ENCODE peak calls at places on chromosomes 6 and 20, in four cellular contexts. L is HFF-Myc, R is lower leg skin, H is fibroblast of pulmonary artery. D is an unnamed sample.

GRCh38 chr6:158837684-158838625 is 18.8 kb upstream of the EZR start:
- DNase-seq in L (no peak), R (no peak), H (peak; percentile 39), D (no peak)

GRCh38 chr6:36755435-36756348 is 58.1 kb downstream of the RAB44 start:
- DNase-seq in L (no peak), R (no peak), H (peak; percentile 70), D (no peak)

GRCh38 chr20:44501448-44501847 is 20.4 kb downstream of the SERINC3 start:
- DNase-seq in L (no peak), R (no peak), H (peak; percentile 94), D (no peak)

GRCh38 chr6:12548526-12548925 is 168.0 kb upstream of the PHACTR1 start:
- DNase-seq in L (no peak), R (no peak), H (peak; percentile 90), D (no peak)

GRCh38 chr6:31901415-31901952 is 402 bp downstream of the ZBTB12 start:
- DNase-seq in L (no peak), R (peak; percentile 49), H (peak; percentile 42), D (no peak)

GRCh38 chr20:34549291-34549928 is 9.1 kb upstream of the MAP1LC3A start:
- DNase-seq in L (no peak), R (no peak), H (peak; percentile 31), D (no peak)

GRCh38 chr6:16243055-16243454 is 4.7 kb downstream of the GMPR start:
- DNase-seq in L (no peak), R (no peak), H (peak; percentile 72), D (no peak)

GRCh38 chr6:109477725-109478124 is 5.3 kb downstream of the ZBTB24 start:
- DNase-seq in L (no peak), R (no peak), H (no peak), D (no peak)

GRCh38 chr6:166636191-166636938 is 9.3 kb upstream of the RPS6KA2 start:
- DNase-seq in L (no peak), R (no peak), H (peak; percentile 25), D (no peak)

GRCh38 chr6:117451607-117452164 is 25.9 kb upstream of the ROS1 start:
- DNase-seq in L (no peak), R (no peak), H (peak; percentile 30), D (no peak)

GRCh38 chr6:108798672-108799355 is 49.4 kb upstream of the ARMC2 start:
- DNase-seq in L (no peak), R (no peak), H (peak; percentile 48), D (no peak)

GRCh38 chr6:116387374-116387773 is 16.6 kb downstream of the DSE start:
- DNase-seq in L (no peak), R (no peak), H (peak; percentile 86), D (no peak)

GRCh38 chr6:1136415-1136774 is 175.5 kb upstream of the FOXQ1 start:
- DNase-seq in L (no peak), R (peak; percentile 74), H (no peak), D (no peak)

GRCh38 chr6:44775121-44775520 is 387.6 kb downstream of the CDC5L start:
- DNase-seq in L (no peak), R (no peak), H (no peak), D (no peak)

GRCh38 chr6:5190467-5190866 is 70.3 kb downstream of the LYRM4 start:
- DNase-seq in L (no peak), R (no peak), H (peak; percentile 99), D (no peak)

GRCh38 chr6:144725731-144726522 is 440.8 kb downstream of the UTRN start:
- DNase-seq in L (no peak), R (no peak), H (no peak), D (no peak)

GRCh38 chr6:17845598-17845997 is 138.9 kb upstream of the NUP153 start:
- DNase-seq in L (no peak), R (no peak), H (no peak), D (no peak)

GRCh38 chr6:17429381-17430061 is 36.1 kb downstream of the CAP2 start:
- DNase-seq in L (no peak), R (no peak), H (no peak), D (no peak)

GRCh38 chr20:6623989-6624388 is 143.5 kb upstream of the BMP2 start:
- DNase-seq in L (no peak), R (no peak), H (no peak), D (no peak)

GRCh38 chr6:137370871-137371633 is 123.1 kb downstream of the OLIG3 start:
- DNase-seq in L (peak; percentile 4), R (no peak), H (no peak), D (no peak)

GRCh38 chr6:40585218-40585617 is 1.9 kb downstream of the LRFN2 start:
- DNase-seq in L (no peak), R (no peak), H (no peak), D (no peak)

GRCh38 chr6:28732052-28732451 is 191.7 kb downstream of the TRIM27 start:
- DNase-seq in L (no peak), R (no peak), H (no peak), D (no peak)

GRCh38 chr20:54025166-54025835 is 45.1 kb downstream of the BCAS1 start:
- DNase-seq in L (no peak), R (no peak), H (peak; percentile 6), D (no peak)

GRCh38 chr6:56760842-56761241 is 118.2 kb upstream of the DST start:
- DNase-seq in L (no peak), R (no peak), H (no peak), D (no peak)

GRCh38 chr6:158817298-158818007 is 1.7 kb downstream of the EZR start:
- DNase-seq in L (no peak), R (no peak), H (no peak), D (no peak)

DNA sequence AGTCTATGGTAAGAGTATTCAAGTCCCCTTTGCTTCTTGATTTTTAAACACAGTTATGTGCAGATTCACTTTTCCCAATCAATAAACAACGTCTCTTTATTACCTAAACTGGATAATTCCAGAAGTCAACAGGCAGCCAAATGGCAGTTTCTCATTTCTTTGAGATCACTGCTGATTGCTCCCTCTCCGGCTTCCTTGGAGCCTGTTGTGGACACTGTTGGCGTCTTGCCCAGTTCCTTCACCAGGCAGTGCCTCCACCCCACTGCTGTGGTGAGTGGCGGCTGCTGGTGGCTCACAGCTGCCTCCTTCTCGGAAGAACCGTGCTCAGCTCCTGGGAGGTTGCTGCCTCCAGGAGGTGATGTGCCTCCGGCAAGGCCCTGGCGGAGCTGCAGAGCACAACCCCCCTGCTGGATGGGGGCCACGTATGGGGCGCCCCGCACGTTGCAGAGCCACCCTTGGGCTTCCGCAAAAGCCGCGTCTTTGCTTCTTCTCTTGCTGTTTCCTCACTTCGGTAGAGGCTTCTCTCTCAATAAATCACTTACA is 105.1 kb upstream of the CNKSR3 start:
- DNase-seq in L (peak; percentile 19), R (peak; percentile 39), H (peak; percentile 87), D (peak; percentile 23)
- TF ChIP-seq CTCF in L (no peak), R (no peak), H (peak; percentile 2), D (no peak)

GRCh38 chr6:34867484-34867883 is 20.4 kb downstream of the TAF11 start:
- DNase-seq in L (no peak), R (no peak), H (peak; percentile 10), D (no peak)
- TF ChIP-seq CTCF in L (peak; percentile 15), R (no peak), H (peak; percentile 14), D (no peak)

GRCh38 chr6:71419217-71419953 is 130.8 kb downstream of the OGFRL1 start:
- DNase-seq in L (no peak), R (no peak), H (peak; percentile 37), D (no peak)

GRCh38 chr6:71421611-71422010 is 133.0 kb downstream of the OGFRL1 start:
- DNase-seq in L (no peak), R (no peak), H (no peak), D (no peak)

GRCh38 chr6:71414486-71414885 is 125.9 kb downstream of the OGFRL1 start:
- DNase-seq in L (no peak), R (no peak), H (no peak), D (no peak)

GRCh38 chr6:71420693-71421328 is 132.2 kb downstream of the OGFRL1 start:
- DNase-seq in L (peak; percentile 78), R (peak; percentile 94), H (peak; percentile 96), D (peak; percentile 84)

DNA sequence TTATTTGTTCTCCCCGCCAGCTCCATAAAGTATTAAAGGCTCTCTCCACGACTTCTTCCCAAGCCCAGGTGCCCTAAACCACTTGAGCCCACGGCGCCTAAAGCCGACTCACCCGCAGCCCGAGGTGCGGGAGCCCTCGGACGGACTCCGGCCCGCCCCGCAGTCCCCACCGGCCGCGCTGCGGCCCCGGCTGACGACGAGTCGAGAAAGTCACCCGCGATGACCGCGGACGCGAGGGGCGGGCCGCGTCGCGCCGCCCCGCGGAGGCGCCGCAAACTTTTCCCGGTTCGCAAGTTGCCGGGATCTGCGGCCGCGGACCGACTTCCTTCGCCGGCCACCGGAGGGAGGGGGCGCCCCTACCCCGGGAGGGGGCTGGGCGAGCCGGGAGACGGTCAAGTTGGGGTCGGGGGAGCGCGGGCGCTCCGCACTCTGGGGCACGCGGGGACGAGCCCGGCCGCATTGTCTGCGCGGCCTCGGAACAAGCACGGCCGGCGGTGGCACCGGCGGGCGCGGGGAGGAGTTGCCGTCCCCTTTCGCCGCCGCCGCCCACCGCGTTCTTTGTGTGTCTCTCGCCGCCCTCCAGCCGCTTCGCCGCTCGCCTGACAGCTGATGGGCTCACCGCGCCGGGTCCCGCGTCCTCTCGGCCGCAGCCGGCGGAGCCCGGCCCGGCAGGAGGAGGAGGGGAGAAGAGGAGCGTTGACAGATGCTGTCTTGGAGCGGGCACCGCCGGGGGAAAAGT is 131.5 kb downstream of the OGFRL1 start:
- DNase-seq in L (no peak), R (peak; percentile 21), H (peak; percentile 47), D (peak; percentile 63)
- TF ChIP-seq CTCF in L (peak; percentile 10), R (no peak), H (no peak), D (no peak)

GRCh38 chr20:35619196-35620095 is 3.8 kb downstream of the SPAG4 start:
- DNase-seq in L (peak; percentile 45), R (peak; percentile 46), H (peak; percentile 84), D (peak; percentile 52)
- TF ChIP-seq CTCF in L (peak; percentile 47), R (no peak), H (peak; percentile 43), D (no peak)

DNA sequence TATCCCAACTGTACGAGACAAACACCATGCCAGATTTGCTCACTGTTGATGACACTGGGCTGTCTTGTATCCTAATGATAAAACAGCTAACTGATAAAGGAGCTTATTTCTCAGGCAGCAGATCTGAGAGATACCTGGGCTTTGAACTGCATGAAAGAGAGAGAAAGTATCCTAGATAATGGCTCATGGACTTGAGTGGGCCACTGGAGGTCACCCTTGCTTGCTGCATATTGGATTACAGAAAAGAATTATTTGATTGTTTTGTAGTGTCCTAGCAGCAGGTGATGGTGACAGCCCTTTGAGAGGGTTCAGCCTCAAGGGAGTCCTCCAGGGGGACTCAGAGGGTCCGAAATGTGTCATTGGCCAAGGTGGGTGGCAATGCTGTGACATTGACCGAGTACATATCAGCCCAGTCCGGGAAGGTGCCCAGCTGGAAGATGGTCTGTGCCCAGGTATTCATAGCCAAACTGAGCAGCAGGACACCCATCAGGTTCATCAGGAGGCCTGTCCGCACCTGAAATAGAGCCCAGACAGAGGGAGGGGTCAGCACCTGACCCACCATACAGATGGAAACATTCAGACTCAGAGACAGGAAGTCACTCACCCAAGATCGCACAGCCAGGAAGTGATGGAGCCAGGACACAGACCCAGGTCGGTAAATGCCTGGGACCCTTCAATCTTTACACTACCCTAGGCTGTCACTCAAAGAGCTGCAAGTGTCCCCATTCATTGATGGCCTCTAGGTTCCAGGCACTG is 9.4 kb upstream of the OCSTAMP start:
- DNase-seq in L (no peak), R (no peak), H (no peak), D (no peak)
- TF ChIP-seq CTCF in L (no peak), R (no peak), H (no peak), D (no peak)

D was measured in mesothelial cell of epicardium.